ENCODE peak calls at places on chromosomes 12 and 14, in four cellular contexts. W, A, M and H are unnamed samples.

GRCh38 chr12:111091036-111091435 is 170.7 kb upstream of the MYL2 start:
- DNase-seq in W (no peak), A (no peak), M (no peak), H (no peak)

GRCh38 chr14:61227893-61228591 is 53.1 kb downstream of the TMEM30B start:
- DNase-seq in W (no peak), A (no peak), M (no peak), H (no peak)

GRCh38 chr12:103647267-103647666 is 60.2 kb downstream of the STAB2 start:
- DNase-seq in W (peak), A (no peak), M (peak), H (peak)

GRCh38 chr14:95495538-95496025 is 20.9 kb downstream of the SYNE3 start:
- DNase-seq in W (no peak), A (no peak), M (no peak), H (no peak)

GRCh38 chr12:99390707-99391106 is 256.8 kb upstream of the GARIN6 start:
- DNase-seq in W (no peak), A (no peak), M (peak), H (peak)

GRCh38 chr12:56107242-56107641 is 2.9 kb downstream of the PA2G4 start:
- DNase-seq in W (no peak), A (no peak), M (no peak), H (no peak)

GRCh38 chr12:62846506-62846905 is 88.4 kb downstream of the PPM1H start:
- DNase-seq in W (peak), A (no peak), M (peak), H (peak)

GRCh38 chr12:109386079-109386473 is 38.4 kb downstream of the MYO1H start:
- DNase-seq in W (no peak), A (peak), M (no peak), H (no peak)

GRCh38 chr14:90562652-90563051 is 165.8 kb downstream of the CALM1 start:
- DNase-seq in W (no peak), A (no peak), M (no peak), H (no peak)

GRCh38 chr14:95314609-95315008 is 5.1 kb downstream of the CLMN start:
- DNase-seq in W (no peak), A (no peak), M (peak), H (peak)

GRCh38 chr14:72902802-72903530 is 9.1 kb upstream of the DPF3 start:
- DNase-seq in W (no peak), A (no peak), M (peak), H (no peak)

GRCh38 chr14:29584992-29585391 is 342.7 kb downstream of the PRKD1 start:
- DNase-seq in W (peak), A (peak), M (peak), H (peak)

GRCh38 chr12:45415393-45415817 is 199.5 kb downstream of the ANO6 start:
- DNase-seq in W (peak), A (peak), M (peak), H (peak)

GRCh38 chr12:120474092-120474960 is 4.8 kb upstream of the SRSF9 start:
- DNase-seq in W (no peak), A (no peak), M (peak), H (peak)

GRCh38 chr12:124871297-124871696 is 7.6 kb upstream of the SCARB1 start:
- DNase-seq in W (no peak), A (no peak), M (no peak), H (no peak)

GRCh38 chr12:3004655-3005565 is 45.7 kb downstream of the TEAD4 start:
- DNase-seq in W (no peak), A (no peak), M (no peak), H (peak)

GRCh38 chr12:76670776-76671175 is 93.1 kb upstream of the ZDHHC17 start:
- DNase-seq in W (no peak), A (no peak), M (peak), H (peak)

GRCh38 chr12:114673169-114673833 is 10.7 kb downstream of the TBX3 start:
- DNase-seq in W (peak), A (no peak), M (no peak), H (peak)

GRCh38 chr12:90199008-90199407 is 490.4 kb upstream of the ATP2B1 start:
- DNase-seq in W (no peak), A (no peak), M (peak), H (no peak)

GRCh38 chr12:10073266-10073665 is 25.5 kb downstream of the CLEC1A start:
- DNase-seq in W (no peak), A (no peak), M (no peak), H (no peak)

GRCh38 chr12:87363497-87364084 is 665.6 kb downstream of the C12orf50 start:
- DNase-seq in W (no peak), A (no peak), M (no peak), H (no peak)

GRCh38 chr12:107418976-107419375 is 266.6 kb upstream of the PWP1 start:
- DNase-seq in W (no peak), A (no peak), M (no peak), H (no peak)

GRCh38 chr12:57550628-57551549 is 1.0 kb downstream of the KIF5A start:
- DNase-seq in W (no peak), A (no peak), M (no peak), H (no peak)